ENCODE peak calls at places on chromosomes 16 and 17, in eight cellular contexts. E is right lobe of liver, Y is mucosa of descending colon, Z is fibroblast of lung, W is brain microvascular endothelial cell, I is left ventricle myocardium inferior, P is heart left ventricle, V is lung. T is an unnamed sample.
A peak's percentile ranks its signal among the peaks of the same experiment; 100 is the strongest.

GRCh38 chr16:76125871-76126270 is 151.3 kb upstream of the CNTNAP4 start:
- DNase-seq in E (no peak), Y (no peak), Z (no peak), W (no peak), I (no peak), P (no peak), V (no peak), T (no peak)

GRCh38 chr16:86824751-86825310 is 246.5 kb downstream of the FOXL1 start:
- DNase-seq in E (no peak), Y (no peak), Z (peak; percentile 70), W (peak; percentile 50), I (no peak), P (no peak), V (no peak), T (no peak)

GRCh38 chr17:75260679-75261335 is 599 bp downstream of the GGA3 start:
- DNase-seq in E (no peak), Y (no peak), Z (no peak), W (no peak), I (no peak), P (no peak), V (no peak), T (no peak)

GRCh38 chr17:79528592-79529125 is 82.2 kb downstream of the RBFOX3 start:
- DNase-seq in E (no peak), Y (no peak), Z (no peak), W (no peak), I (no peak), P (peak; percentile 25), V (no peak), T (no peak)

GRCh38 chr17:77240976-77241375 is 100.2 kb downstream of the SEC14L1 start:
- DNase-seq in E (no peak), Y (no peak), Z (no peak), W (no peak), I (no peak), P (no peak), V (no peak), T (no peak)

GRCh38 chr16:12436201-12436657 is 367.5 kb downstream of the CPPED1 start:
- DNase-seq in E (no peak), Y (no peak), Z (no peak), W (no peak), I (no peak), P (no peak), V (no peak), T (no peak)

GRCh38 chr16:7025616-7026190 is 306.9 kb upstream of the RBFOX1 start:
- DNase-seq in E (peak; percentile 65), Y (peak; percentile 71), Z (no peak), W (peak; percentile 0), I (peak; percentile 58), P (peak; percentile 74), V (peak; percentile 45), T (peak; percentile 75)

GRCh38 chr17:2144701-2145100 is 89.8 kb downstream of the HIC1 start:
- DNase-seq in E (no peak), Y (no peak), Z (no peak), W (no peak), I (no peak), P (no peak), V (no peak), T (no peak)

GRCh38 chr16:4360538-4361021 is 9.5 kb upstream of the PAM16 start:
- DNase-seq in E (no peak), Y (no peak), Z (no peak), W (no peak), I (no peak), P (no peak), V (no peak), T (no peak)

GRCh38 chr16:66553223-66553622 is 847 bp downstream of the CKLF start:
- DNase-seq in E (no peak), Y (peak; percentile 47), Z (no peak), W (no peak), I (no peak), P (no peak), V (no peak), T (peak; percentile 56)

GRCh38 chr17:69860142-69860680 is 214.8 kb upstream of the KCNJ16 start:
- DNase-seq in E (no peak), Y (no peak), Z (no peak), W (no peak), I (no peak), P (no peak), V (no peak), T (no peak)

GRCh38 chr17:19940722-19941464 is 36.7 kb downstream of the AKAP10 start:
- DNase-seq in E (no peak), Y (no peak), Z (peak; percentile 81), W (peak; percentile 22), I (no peak), P (no peak), V (no peak), T (no peak)

GRCh38 chr17:28985950-28986713 is 19.7 kb downstream of the SEZ6 start:
- DNase-seq in E (no peak), Y (no peak), Z (no peak), W (no peak), I (no peak), P (no peak), V (no peak), T (no peak)

GRCh38 chr17:79036181-79036580 is 12.2 kb downstream of the C1QTNF1 start:
- DNase-seq in E (no peak), Y (no peak), Z (no peak), W (no peak), I (no peak), P (no peak), V (no peak), T (no peak)

GRCh38 chr16:2842340-2843000 is 12.4 kb downstream of the ZG16B start:
- DNase-seq in E (peak; percentile 46), Y (peak; percentile 65), Z (peak; percentile 56), W (no peak), I (peak; percentile 30), P (peak; percentile 81), V (peak; percentile 61), T (peak; percentile 53)

GRCh38 chr17:82272495-82273326 is 789 bp downstream of the CSNK1D start:
- DNase-seq in E (peak; percentile 71), Y (peak; percentile 69), Z (no peak), W (no peak), I (peak; percentile 56), P (peak; percentile 82), V (peak; percentile 51), T (peak; percentile 60)

GRCh38 chr16:66899945-66900688 is 18.6 kb downstream of the CDH16 start:
- DNase-seq in E (peak; percentile 64), Y (peak; percentile 89), Z (peak; percentile 63), W (peak; percentile 75), I (peak; percentile 79), P (peak; percentile 81), V (peak; percentile 81), T (peak; percentile 93)

GRCh38 chr16:28537076-28537475 is 1.7 kb downstream of the NUPR1 start:
- DNase-seq in E (no peak), Y (no peak), Z (no peak), W (no peak), I (no peak), P (no peak), V (no peak), T (no peak)

GRCh38 chr17:64170286-64170685 is 40.3 kb upstream of the ERN1 start:
- DNase-seq in E (no peak), Y (no peak), Z (no peak), W (no peak), I (no peak), P (no peak), V (no peak), T (no peak)

GRCh38 chr17:41494524-41494923 is 4.8 kb upstream of the KRT36 start:
- DNase-seq in E (no peak), Y (no peak), Z (peak; percentile 49), W (no peak), I (no peak), P (no peak), V (no peak), T (no peak)

GRCh38 chr17:32206816-32207215 is 58.8 kb upstream of the RHBDL3 start:
- DNase-seq in E (no peak), Y (no peak), Z (peak; percentile 57), W (peak; percentile 7), I (no peak), P (no peak), V (no peak), T (no peak)

GRCh38 chr17:32211671-32212070 is 54.0 kb upstream of the RHBDL3 start:
- DNase-seq in E (no peak), Y (no peak), Z (no peak), W (no peak), I (no peak), P (no peak), V (no peak), T (no peak)

GRCh38 chr17:32208436-32208835 is 57.2 kb upstream of the RHBDL3 start:
- DNase-seq in E (no peak), Y (no peak), Z (no peak), W (no peak), I (no peak), P (no peak), V (no peak), T (no peak)
- TF ChIP-seq CTCF in E (no peak), Y (no peak), Z (no peak), W (no peak), I (no peak), P (no peak), V (no peak), T (no peak)

DNA sequence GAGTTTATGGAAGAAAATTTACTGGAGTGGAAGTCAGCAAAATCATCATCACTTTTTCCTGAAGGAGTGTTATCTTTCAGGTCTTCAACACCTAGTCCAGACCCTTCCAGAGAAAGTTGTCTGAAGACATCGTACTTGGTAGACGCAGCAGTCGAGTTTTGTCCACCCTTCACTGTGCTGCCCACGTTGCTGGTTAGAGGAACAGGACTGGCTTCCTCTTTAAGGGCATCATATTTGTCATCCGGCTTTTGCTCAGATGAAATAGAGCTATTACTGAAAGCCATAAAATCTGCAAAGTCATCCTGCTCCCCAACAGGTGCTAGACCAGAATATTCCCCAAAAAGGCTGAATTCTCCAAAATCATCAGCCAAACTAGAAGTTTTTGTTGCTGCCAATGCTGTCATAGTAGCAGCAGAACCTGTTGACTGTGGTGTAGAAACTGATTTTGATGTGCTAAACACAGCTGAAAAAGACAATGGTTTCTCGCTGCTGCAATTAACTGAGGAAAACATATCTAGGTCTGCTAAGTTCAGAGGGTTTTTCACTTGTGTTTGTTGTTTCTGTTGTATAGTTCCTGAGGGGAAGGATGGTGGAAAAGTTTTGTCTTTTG is 55.8 kb downstream of the SYNRG start:
- DNase-seq in E (no peak), Y (no peak), Z (no peak), W (no peak), I (no peak), P (no peak), V (no peak), T (no peak)
- H3K36me3 ChIP-seq in E (peaks cover 38% of the 10 kb centered on the region), Y (no peaks in the 10 kb centered on the region), Z (peaks cover 4% of the 10 kb centered on the region), W (peaks cover 22% of the 10 kb centered on the region), I (peaks cover 54% of the 10 kb centered on the region), P (peaks cover 50% of the 10 kb centered on the region), V (peaks cover 15% of the 10 kb centered on the region), T (no peaks in the 10 kb centered on the region)

GRCh38 chr16:89422527-89422904 is 67.8 kb downstream of the ANKRD11 start:
- DNase-seq in E (no peak), Y (no peak), Z (peak; percentile 74), W (peak; percentile 77), I (no peak), P (peak; percentile 43), V (no peak), T (no peak)
- TF ChIP-seq CTCF in E (no peak), Y (no peak), Z (no peak), W (no peak), I (no peak), P (no peak), V (no peak), T (no peak)

DNA sequence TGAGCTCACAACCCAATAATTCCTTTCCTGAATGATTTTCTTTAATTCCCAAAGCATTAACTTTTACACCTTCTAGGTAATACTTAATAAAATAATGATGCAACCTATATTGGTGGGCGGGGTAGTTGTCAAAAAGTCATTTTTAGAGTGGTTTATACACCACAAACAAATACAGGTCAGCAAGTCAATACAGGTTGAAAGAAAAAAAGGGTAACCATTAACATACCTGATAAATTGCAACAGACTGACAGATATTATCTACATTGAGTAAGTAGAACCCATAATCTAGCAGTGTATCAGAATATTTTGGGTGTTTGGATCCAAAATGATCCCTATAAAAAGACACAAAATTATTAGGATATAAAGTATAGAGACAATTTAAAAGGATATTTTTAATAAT is 39.3 kb downstream of the CHCT1 start:
- DNase-seq in E (no peak), Y (no peak), Z (no peak), W (no peak), I (no peak), P (no peak), V (no peak), T (no peak)
- H3K36me3 ChIP-seq in E (peaks cover 43% of the 10 kb centered on the region), Y (peaks cover 4% of the 10 kb centered on the region), Z (peaks cover 4% of the 10 kb centered on the region), W (peaks cover 64% of the 10 kb centered on the region), I (peaks cover 98% of the 10 kb centered on the region), P (peaks cover 97% of the 10 kb centered on the region), V (peaks cover 22% of the 10 kb centered on the region), T (peaks cover 9% of the 10 kb centered on the region)